ENCODE peak calls at places on chromosomes 7 and 10, in five cellular contexts. U, A, E, Q and Z are unnamed samples.

GRCh38 chr10:78890506-78890905 is 178.3 kb upstream of the ZMIZ1 start:
- DNase-seq in U (peak), A (no peak), E (no peak), Q (no peak), Z (peak)

GRCh38 chr7:36021367-36021766 is 131.7 kb upstream of the EEPD1 start:
- DNase-seq in U (no peak), A (no peak), E (no peak), Q (no peak), Z (no peak)

GRCh38 chr10:79367421-79368189 is 20.3 kb downstream of the PPIF start:
- DNase-seq in U (no peak), A (no peak), E (no peak), Q (no peak), Z (no peak)

GRCh38 chr7:7681191-7681935 is 37.0 kb downstream of the RPA3 start:
- DNase-seq in U (peak), A (peak), E (no peak), Q (peak), Z (no peak)

GRCh38 chr7:155380221-155380861 is 77.6 kb upstream of the EN2 start:
- DNase-seq in U (peak), A (peak), E (peak), Q (peak), Z (peak)

GRCh38 chr10:28815681-28816080 is 138.4 kb downstream of the BAMBI start:
- DNase-seq in U (no peak), A (no peak), E (no peak), Q (no peak), Z (no peak)

GRCh38 chr10:101273736-101274135 is 44.5 kb upstream of the LBX1 start:
- DNase-seq in U (no peak), A (no peak), E (no peak), Q (no peak), Z (no peak)

GRCh38 chr10:91298224-91298862 is 77.9 kb downstream of the PCGF5 start:
- DNase-seq in U (peak), A (peak), E (peak), Q (peak), Z (peak)

GRCh38 chr10:87842220-87842641 is 21.1 kb downstream of the KLLN start:
- DNase-seq in U (no peak), A (peak), E (no peak), Q (no peak), Z (no peak)

GRCh38 chr7:136869991-136870798 is 1.7 kb downstream of the CHRM2 start:
- DNase-seq in U (peak), A (no peak), E (no peak), Q (no peak), Z (no peak)
- H3K4me3 ChIP-seq in U (peak), A (no peak), E (peak), Q (no peak), Z (no peak)

GRCh38 chr7:158646766-158647474 is 57.7 kb downstream of the NCAPG2 start:
- DNase-seq in U (no peak), A (no peak), E (no peak), Q (no peak), Z (no peak)
- TF ChIP-seq CTCF in U (no peak), A (peak), E (no peak), Q (no peak), Z (peak)

GRCh38 chr7:55252386-55252785 is 112.8 kb upstream of the LANCL2 start:
- DNase-seq in U (no peak), A (no peak), E (no peak), Q (no peak), Z (no peak)

GRCh38 chr7:55254596-55255500 is 110.3 kb upstream of the LANCL2 start:
- DNase-seq in U (peak), A (peak), E (peak), Q (peak), Z (peak)

GRCh38 chr7:55255501-55256445 is 109.4 kb upstream of the LANCL2 start:
- DNase-seq in U (peak), A (peak), E (peak), Q (peak), Z (peak)

GRCh38 chr7:55253188-55253587 is 111.9 kb upstream of the LANCL2 start:
- DNase-seq in U (no peak), A (no peak), E (no peak), Q (no peak), Z (no peak)

DNA sequence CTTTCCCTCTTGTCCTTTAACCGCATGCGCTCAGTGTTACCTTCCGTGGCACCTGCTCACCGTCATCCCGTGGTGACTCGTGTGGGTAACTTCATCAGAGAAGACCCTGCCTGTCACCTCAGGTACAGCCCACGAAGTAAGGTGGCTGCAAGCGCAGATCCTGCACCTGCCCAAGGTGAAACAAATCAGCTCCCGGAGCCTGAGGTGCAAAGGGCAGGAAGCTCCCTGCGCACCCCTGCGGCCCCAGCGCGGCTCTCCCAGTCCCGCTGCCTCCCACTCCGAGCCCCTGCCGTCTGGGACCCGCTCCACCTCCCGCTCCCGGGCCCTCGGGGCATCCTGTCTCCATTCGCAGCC is 110.9 kb upstream of the LANCL2 start:
- DNase-seq in U (no peak), A (no peak), E (no peak), Q (no peak), Z (no peak)
- H3K4me3 ChIP-seq in U (peak), A (peak), E (peak), Q (peak), Z (peak)

GRCh38 chr7:139918488-139918887 is 89.4 kb downstream of the TBXAS1 start:
- DNase-seq in U (peak), A (no peak), E (no peak), Q (no peak), Z (no peak)
- TF ChIP-seq CTCF in U (no peak), A (no peak), E (no peak), Q (no peak), Z (no peak)

DNA sequence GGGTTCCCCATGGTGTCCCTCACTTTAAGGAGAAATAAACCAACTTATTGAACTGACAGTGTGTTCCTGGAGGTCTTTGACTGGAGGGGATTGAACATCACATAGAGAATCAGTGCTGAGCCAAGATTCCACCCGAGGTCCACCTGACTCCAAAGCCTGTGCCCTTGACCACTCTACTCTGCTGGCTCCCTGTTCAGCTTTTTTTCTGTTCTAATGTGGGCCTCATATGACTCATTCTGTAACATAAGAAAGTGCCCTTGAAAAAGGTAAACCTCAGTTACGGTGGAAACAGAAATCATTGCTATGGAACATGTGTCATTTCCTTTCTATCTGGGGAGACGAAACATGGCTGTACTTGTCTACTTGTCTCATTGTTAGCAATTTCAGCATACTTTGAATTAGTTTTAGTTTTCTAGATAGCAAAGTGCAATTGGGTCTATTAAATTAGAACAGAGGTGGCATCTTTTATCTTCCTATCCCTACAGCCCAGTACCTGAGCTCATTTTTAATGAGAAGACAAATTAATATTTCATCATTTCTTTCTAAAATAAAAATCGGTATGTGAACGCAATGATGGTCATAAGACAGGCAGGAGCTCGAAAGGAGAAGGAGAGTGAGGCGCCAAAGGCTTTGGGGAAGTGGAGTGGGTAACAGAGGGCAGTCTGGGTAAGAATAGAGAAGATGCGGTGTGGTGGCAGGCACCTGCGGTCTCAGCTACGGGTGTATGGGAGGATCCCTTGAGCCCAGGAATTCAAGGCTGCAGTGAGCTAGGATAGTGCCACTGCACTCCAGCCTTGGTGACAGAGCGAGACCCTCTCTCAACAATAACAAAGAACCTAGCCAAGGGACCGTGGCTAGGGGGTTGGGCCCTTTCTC is 1.5 kb downstream of the GSDME start:
- DNase-seq in U (no peak), A (no peak), E (no peak), Q (no peak), Z (no peak)
- H3K4me3 ChIP-seq in U (no peak), A (peak), E (peak), Q (no peak), Z (peak)

DNA sequence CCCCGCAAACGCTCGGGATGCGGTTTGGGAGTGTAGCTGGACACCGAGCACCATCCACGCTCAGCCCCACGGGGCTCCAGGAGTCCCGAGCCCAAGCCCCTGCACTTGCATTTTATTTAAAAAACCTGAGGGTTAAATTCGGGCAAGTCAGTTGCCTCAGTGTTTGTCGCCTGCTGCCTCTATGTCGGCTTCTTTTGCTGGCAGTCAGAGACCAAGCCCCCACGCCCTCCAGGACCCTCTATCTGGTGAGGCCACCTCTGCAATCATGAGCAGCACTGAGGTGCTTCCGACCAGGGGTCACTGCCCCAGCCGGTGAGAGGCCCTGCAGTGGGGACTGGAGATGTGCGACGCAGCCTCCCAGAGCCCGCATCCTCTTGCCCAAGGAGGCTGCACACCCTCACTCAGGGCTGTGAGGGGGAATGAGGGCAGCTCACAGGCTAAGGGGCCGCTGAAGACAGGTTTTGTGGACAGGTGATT is 13.3 kb upstream of the ZNF273 start:
- DNase-seq in U (no peak), A (no peak), E (no peak), Q (no peak), Z (no peak)
- TF ChIP-seq CTCF in U (no peak), A (no peak), E (no peak), Q (no peak), Z (no peak)

GRCh38 chr10:84539244-84539643 is 210.9 kb downstream of the CCSER2 start:
- DNase-seq in U (no peak), A (no peak), E (no peak), Q (no peak), Z (no peak)

GRCh38 chr10:84541289-84541637 is 212.9 kb downstream of the CCSER2 start:
- DNase-seq in U (no peak), A (no peak), E (no peak), Q (no peak), Z (no peak)

GRCh38 chr10:84540022-84540616 is 211.7 kb downstream of the CCSER2 start:
- DNase-seq in U (no peak), A (peak), E (no peak), Q (no peak), Z (no peak)

GRCh38 chr10:84542552-84542951 is 214.2 kb downstream of the CCSER2 start:
- DNase-seq in U (no peak), A (no peak), E (no peak), Q (no peak), Z (no peak)

DNA sequence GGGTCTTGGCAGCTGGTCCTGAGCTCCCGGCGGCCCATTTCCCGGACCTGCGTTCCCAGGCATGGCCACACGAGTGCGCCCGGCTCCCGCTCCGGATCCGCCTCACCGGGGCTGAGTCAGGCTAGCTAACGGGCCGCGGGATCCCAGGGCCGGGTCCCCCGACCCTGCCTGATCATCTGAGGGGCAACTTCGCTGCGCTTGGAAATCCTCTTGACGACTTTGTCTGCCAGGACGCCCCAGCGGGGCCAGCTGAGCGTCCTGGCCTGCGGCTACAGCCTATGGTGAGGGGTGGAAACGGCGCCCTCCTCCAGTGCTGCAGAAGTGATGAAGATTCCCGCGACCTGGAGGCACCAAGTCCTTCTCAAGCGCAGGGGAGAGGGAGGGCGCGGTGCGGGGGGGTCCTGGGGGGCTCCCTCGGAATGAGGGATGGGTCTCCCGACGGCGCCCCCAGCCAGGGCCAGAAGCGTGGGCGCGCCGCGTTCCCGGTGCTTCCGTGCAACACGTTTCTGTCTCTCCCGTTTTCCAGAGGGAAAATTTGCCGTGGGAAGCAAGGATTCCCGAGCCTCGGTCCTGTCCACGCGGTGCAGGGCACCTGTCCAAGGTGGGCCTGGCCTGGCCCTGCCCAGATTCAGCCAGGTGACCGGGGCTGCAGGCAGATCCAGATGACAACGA is 212.4 kb downstream of the CCSER2 start:
- DNase-seq in U (peak), A (peak), E (no peak), Q (peak), Z (peak)
- H3K4me3 ChIP-seq in U (peak), A (peak), E (peak), Q (peak), Z (peak)

DNA sequence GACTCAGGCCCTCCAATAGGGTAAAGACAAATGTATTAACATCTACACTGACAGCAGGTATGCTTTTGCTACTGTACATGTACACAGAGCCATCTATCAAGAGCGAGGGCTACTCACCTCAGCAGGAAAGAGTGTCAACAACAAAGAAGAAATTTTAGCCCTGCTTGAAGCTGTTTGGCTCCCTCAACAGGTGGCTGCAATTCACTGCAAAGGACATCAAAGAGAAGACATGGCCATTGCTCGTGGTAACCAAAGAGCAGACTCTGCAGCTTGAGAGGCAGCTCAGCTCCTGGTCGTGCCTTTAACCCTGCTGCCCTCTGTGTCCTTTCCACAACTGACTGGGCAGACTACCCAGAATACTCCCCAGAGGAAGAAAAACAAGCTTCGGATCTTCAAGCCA is 5.1 kb downstream of the AKR1B15 start:
- DNase-seq in U (no peak), A (no peak), E (no peak), Q (no peak), Z (no peak)
- TF ChIP-seq CTCF in U (no peak), A (peak), E (peak), Q (no peak), Z (peak)

DNA sequence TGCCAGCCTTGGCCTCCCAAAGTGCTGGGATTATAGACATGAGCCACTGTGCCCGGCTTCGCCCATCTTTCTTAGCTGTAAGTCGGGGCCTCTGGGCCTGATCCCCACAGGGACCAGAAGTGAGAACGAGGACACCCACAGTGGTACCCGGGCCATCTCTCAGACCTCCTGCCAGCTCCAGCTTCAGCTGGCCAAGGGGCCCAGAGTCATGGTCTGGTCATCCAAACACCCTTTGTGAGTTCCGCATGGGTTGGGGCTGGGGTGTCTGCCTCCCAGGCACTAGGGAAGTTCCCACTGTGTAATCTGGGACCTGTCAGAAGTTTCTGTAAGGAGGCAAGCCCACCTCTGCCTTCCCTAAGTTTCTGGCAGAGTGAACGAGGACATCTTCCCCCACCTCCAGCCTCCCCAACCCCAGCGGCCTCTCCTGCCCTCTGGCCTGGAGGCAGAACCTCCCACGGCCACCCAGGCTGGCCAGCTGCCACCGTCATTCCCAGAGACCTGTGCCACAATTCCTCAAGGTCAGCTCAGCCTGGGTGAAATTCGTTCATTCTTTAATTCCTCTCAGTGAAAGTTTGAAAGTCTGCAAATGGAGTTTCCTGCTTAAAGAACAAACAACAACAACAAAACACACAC is 19.5 kb upstream of the FOXL3 start:
- DNase-seq in U (no peak), A (no peak), E (no peak), Q (no peak), Z (no peak)
- H3K4me3 ChIP-seq in U (no peak), A (no peak), E (no peak), Q (no peak), Z (no peak)

GRCh38 chr7:22821702-22822485 is 755 bp downstream of the TOMM7 start:
- DNase-seq in U (no peak), A (no peak), E (no peak), Q (peak), Z (no peak)

GRCh38 chr7:22824760-22825159 is 2.1 kb upstream of the TOMM7 start:
- DNase-seq in U (no peak), A (no peak), E (no peak), Q (no peak), Z (no peak)

GRCh38 chr7:22819476-22819875 is 3.2 kb downstream of the TOMM7 start:
- DNase-seq in U (no peak), A (no peak), E (no peak), Q (no peak), Z (no peak)

GRCh38 chr7:22823142-22823497 is 471 bp upstream of the TOMM7 start:
- DNase-seq in U (no peak), A (no peak), E (no peak), Q (no peak), Z (no peak)

DNA sequence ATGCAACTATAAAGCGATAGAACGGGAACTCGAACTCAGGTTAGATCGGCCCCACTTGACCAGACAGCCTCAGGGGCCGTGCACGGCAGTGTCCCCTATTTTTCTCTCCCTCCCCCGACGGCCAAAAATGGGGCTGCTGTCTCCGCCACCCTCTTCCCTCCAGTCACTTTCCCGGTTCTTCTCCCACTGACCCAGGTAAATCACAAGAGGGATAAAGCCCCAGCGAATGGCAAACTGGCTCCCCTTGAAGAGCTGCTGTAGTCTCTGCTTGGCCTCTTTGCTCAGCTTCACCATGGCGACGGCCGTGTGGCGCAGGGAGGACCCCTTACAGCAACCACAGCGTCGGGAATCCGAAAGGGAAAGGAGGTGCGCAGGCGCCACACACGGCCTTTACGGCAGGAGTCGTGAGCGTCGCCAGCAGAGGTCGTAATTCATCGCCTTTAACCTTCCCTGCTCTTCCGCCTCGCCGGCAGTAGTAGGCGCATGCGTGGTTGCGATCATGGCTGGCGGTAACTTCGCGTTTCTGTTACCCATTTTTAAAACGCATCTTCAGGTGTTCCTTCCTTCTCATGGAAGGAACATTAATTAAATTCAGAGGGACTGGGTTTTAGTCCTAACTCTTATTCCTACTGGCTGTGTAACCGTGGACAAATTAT is at the start of gene TOMM7:
- DNase-seq in U (peak), A (peak), E (peak), Q (peak), Z (peak)
- TF ChIP-seq CTCF in U (peak), A (no peak), E (peak), Q (no peak), Z (peak)